ENCODE peak calls at places on chromosomes 6 and 20, in eight cellular contexts. J is psoas muscle, O is SK-N-MC, C is astrocyte of the spinal cord, E is lower leg skin, G is Panc1, R is kidney, V is H7. D is an unnamed sample.

GRCh38 chr20:32650545-32650944 is 23.2 kb downstream of the C20orf203 start:
- DNase-seq in J (no peak), O (no peak), C (no peak), E (no peak), G (no peak), R (no peak), V (no peak), D (no peak)

GRCh38 chr6:28449056-28449455 is 5.8 kb upstream of the ZSCAN23 start:
- DNase-seq in J (no peak), O (no peak), C (no peak), E (no peak), G (no peak), R (no peak), V (no peak), D (peak; percentile 77)

GRCh38 chr6:89270951-89271721 is 44.0 kb downstream of the GABRR2 start:
- DNase-seq in J (no peak), O (no peak), C (no peak), E (peak; percentile 82), G (no peak), R (no peak), V (no peak), D (no peak)

GRCh38 chr6:134063966-134064445 is 11.6 kb upstream of the SLC2A12 start:
- DNase-seq in J (peak; percentile 37), O (peak; percentile 56), C (peak; percentile 89), E (no peak), G (no peak), R (no peak), V (peak; percentile 66), D (peak; percentile 74)

GRCh38 chr6:14055541-14055940 is 62.0 kb upstream of the CD83 start:
- DNase-seq in J (no peak), O (no peak), C (no peak), E (no peak), G (no peak), R (no peak), V (peak; percentile 22), D (no peak)

GRCh38 chr6:21729431-21729830 is 135.9 kb downstream of the SOX4 start:
- DNase-seq in J (no peak), O (no peak), C (no peak), E (no peak), G (no peak), R (no peak), V (no peak), D (no peak)

GRCh38 chr6:100691972-100692371 is 189.2 kb downstream of the ASCC3 start:
- DNase-seq in J (no peak), O (no peak), C (no peak), E (no peak), G (no peak), R (no peak), V (no peak), D (no peak)

GRCh38 chr6:54194067-54194466 is 82.8 kb downstream of the MLIP start:
- DNase-seq in J (no peak), O (no peak), C (peak; percentile 69), E (no peak), G (no peak), R (no peak), V (peak; percentile 10), D (no peak)

GRCh38 chr6:23031986-23032385 is 462.6 kb downstream of the HDGFL1 start:
- DNase-seq in J (no peak), O (no peak), C (no peak), E (no peak), G (no peak), R (no peak), V (no peak), D (no peak)

GRCh38 chr6:23111984-23112383 is 542.6 kb downstream of the HDGFL1 start:
- DNase-seq in J (no peak), O (no peak), C (peak; percentile 36), E (no peak), G (no peak), R (no peak), V (no peak), D (no peak)

GRCh38 chr6:32947552-32948465 is 5.1 kb downstream of the HLA-DMA start:
- DNase-seq in J (no peak), O (no peak), C (peak; percentile 28), E (no peak), G (peak; percentile 67), R (no peak), V (peak; percentile 33), D (no peak)

GRCh38 chr6:113560908-113561307 is 296.2 kb upstream of the MARCKS start:
- DNase-seq in J (no peak), O (no peak), C (peak; percentile 76), E (no peak), G (no peak), R (no peak), V (no peak), D (no peak)

DNA sequence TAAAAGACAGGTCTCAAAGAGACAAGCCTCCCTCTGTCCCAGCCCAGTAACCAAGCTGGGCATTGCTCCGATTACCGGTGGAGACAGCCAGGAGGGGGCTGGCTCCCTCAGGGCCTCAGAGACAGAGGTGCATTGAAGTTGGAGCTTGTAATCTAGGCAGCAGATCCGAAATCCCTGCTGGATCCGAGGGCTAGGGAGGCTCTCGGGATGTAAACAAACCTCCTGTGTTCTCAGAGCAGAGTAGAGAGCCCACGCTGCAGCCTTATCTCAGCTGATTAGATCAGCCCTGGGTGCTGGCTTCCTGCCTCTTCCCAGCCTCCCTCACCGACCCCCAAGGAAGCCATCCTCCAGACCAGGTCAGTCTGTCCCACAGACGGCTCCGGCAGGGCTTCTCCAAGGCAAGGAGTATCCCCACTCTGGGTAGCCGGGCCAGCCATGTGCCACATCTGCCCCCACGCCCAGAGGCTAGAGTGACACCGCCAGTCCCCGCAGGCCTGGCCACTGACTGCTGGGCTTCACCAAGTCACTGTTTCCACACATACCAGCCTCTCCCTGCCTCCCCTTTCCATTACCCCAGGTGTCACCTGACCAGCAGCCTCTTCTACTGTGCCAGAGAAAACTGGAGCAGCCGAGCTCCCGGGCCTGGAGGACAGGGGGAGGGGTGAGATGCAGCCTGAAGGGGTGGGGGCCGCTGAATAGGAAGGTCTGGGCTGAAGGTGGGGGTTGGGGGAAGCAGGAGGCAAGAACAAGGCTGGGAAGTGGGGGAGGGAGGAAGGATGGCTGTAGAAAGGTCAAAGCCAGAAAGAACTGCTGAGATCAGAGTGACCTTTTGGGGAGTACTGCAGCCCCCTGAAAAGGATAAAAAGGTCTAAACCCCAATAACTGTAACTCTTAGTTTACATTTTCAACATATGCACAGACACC is 6.0 kb downstream of the SDC4 start:
- DNase-seq in J (peak; percentile 73), O (no peak), C (peak; percentile 47), E (no peak), G (no peak), R (peak; percentile 91), V (peak; percentile 91), D (no peak)
- H3K4me3 ChIP-seq in J (peak overlapping the region; percentile 79), O (no peak overlapping the region), C (peak overlapping the region; percentile 12), E (no peak overlapping the region), G (peak overlapping the region; percentile 94), R (peak overlapping the region; percentile 66), V (peak overlapping the region; percentile 0), D (no peak overlapping the region)

GRCh38 chr6:165987483-165988305 is 180.0 kb downstream of the TBXT start:
- DNase-seq in J (peak; percentile 78), O (no peak), C (peak; percentile 91), E (no peak), G (no peak), R (peak; percentile 91), V (peak; percentile 85), D (no peak)
- H3K4me3 ChIP-seq in J (peak overlapping the region; percentile 63), O (no peak overlapping the region), C (peak overlapping the region; percentile 48), E (no peak overlapping the region), G (peak overlapping the region; percentile 47), R (peak overlapping the region; percentile 58), V (peak overlapping the region; percentile 30), D (peak overlapping the region; percentile 43)

GRCh38 chr20:25256226-25256859 is 8.5 kb downstream of the PYGB start:
- DNase-seq in J (no peak), O (no peak), C (no peak), E (peak; percentile 83), G (no peak), R (no peak), V (no peak), D (no peak)

GRCh38 chr20:25258463-25258805 is 10.5 kb downstream of the PYGB start:
- DNase-seq in J (no peak), O (no peak), C (no peak), E (no peak), G (no peak), R (no peak), V (no peak), D (no peak)

GRCh38 chr20:25257756-25258462 is 10.0 kb downstream of the PYGB start:
- DNase-seq in J (no peak), O (no peak), C (no peak), E (no peak), G (no peak), R (no peak), V (no peak), D (no peak)

GRCh38 chr20:25258828-25259227 is 10.9 kb downstream of the PYGB start:
- DNase-seq in J (no peak), O (no peak), C (no peak), E (peak; percentile 72), G (no peak), R (no peak), V (no peak), D (no peak)

DNA sequence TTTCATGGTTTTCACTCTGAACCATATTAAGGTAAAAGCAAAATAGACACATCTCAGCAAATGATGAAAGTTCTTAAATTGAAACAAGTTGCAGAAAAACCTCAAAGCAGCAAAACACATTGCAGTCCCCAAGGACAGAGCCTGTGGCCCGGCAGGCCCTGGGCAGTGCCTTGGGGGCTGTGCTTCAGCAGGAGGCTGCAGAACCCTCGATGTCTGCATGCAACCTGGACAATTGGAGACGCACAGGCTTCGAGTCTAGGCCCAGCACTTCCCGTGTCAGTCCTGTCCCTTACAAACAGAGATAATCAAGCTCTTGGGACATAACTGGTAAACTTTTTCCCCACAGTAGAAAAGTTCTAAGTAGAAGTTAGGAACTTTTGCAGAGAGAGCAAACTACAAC is 9.2 kb downstream of the PYGB start:
- DNase-seq in J (no peak), O (no peak), C (no peak), E (no peak), G (no peak), R (no peak), V (no peak), D (no peak)
- H3K4me3 ChIP-seq in J (no peak overlapping the region), O (no peak overlapping the region), C (no peak overlapping the region), E (no peak overlapping the region), G (no peak overlapping the region), R (no peak overlapping the region), V (no peak overlapping the region), D (no peak overlapping the region)

GRCh38 chr6:143806282-143807102 is 36.6 kb upstream of the LTV1 start:
- DNase-seq in J (no peak), O (no peak), C (peak; percentile 86), E (no peak), G (no peak), R (no peak), V (no peak), D (no peak)
- H3K4me3 ChIP-seq in J (no peak overlapping the region), O (no peak overlapping the region), C (no peak overlapping the region), E (no peak overlapping the region), G (no peak overlapping the region), R (no peak overlapping the region), V (no peak overlapping the region), D (no peak overlapping the region)

GRCh38 chr6:31701666-31702420 is 1.3 kb downstream of the ABHD16A start:
- DNase-seq in J (peak; percentile 64), O (no peak), C (peak; percentile 33), E (no peak), G (no peak), R (no peak), V (no peak), D (no peak)
- H3K4me3 ChIP-seq in J (peak overlapping the region; percentile 78), O (peak overlapping the region; percentile 93), C (peak overlapping the region; percentile 98), E (peak overlapping the region; percentile 73), G (peak overlapping the region; percentile 99), R (peak overlapping the region; percentile 89), V (peak overlapping the region; percentile 87), D (peak overlapping the region; percentile 77)

GRCh38 chr6:157019733-157020132 is 242.6 kb downstream of the ARID1B start:
- DNase-seq in J (no peak), O (peak; percentile 34), C (peak; percentile 49), E (no peak), G (no peak), R (no peak), V (no peak), D (peak; percentile 18)
- H3K4me3 ChIP-seq in J (peak overlapping the region; percentile 9), O (peak overlapping the region; percentile 28), C (no peak overlapping the region), E (no peak overlapping the region), G (peak overlapping the region; percentile 13), R (no peak overlapping the region), V (no peak overlapping the region), D (no peak overlapping the region)

D was measured in Jurkat, Clone E6-1.